ENCODE peak calls at places on chromosome 17, in four cellular contexts. O, T, A and D are unnamed samples.

GRCh38 chr17:36791961-36792475 is 145.3 kb upstream of the LHX1 start:
- DNase-seq in O (no peak), T (no peak), A (no peak), D (no peak)

GRCh38 chr17:40557531-40558299 is 7.6 kb downstream of the CCR7 start:
- DNase-seq in O (no peak), T (no peak), A (no peak), D (no peak)

GRCh38 chr17:9205520-9206159 is 184.3 kb downstream of the NTN1 start:
- DNase-seq in O (no peak), T (no peak), A (no peak), D (no peak)

GRCh38 chr17:6749519-6749918 is 6.3 kb upstream of the XAF1 start:
- DNase-seq in O (no peak), T (no peak), A (no peak), D (no peak)

GRCh38 chr17:28684963-28685362 is 23.0 kb downstream of the SUPT6H start:
- DNase-seq in O (peak), T (peak), A (peak), D (peak)

GRCh38 chr17:61409301-61410099 is 9.9 kb downstream of the TBX2 start:
- DNase-seq in O (peak), T (peak), A (peak), D (no peak)

GRCh38 chr17:32672701-32673100 is 185.9 kb downstream of the CDK5R1 start:
- DNase-seq in O (no peak), T (no peak), A (no peak), D (no peak)

GRCh38 chr17:58052951-58053715 is 30.1 kb upstream of the DYNLL2 start:
- DNase-seq in O (no peak), T (no peak), A (no peak), D (no peak)

GRCh38 chr17:73323622-73324455 is 12.0 kb upstream of the CDC42EP4 start:
- DNase-seq in O (no peak), T (no peak), A (no peak), D (peak)

GRCh38 chr17:32335647-32336046 is 6.3 kb downstream of the C17orf75 start:
- DNase-seq in O (no peak), T (no peak), A (no peak), D (no peak)

GRCh38 chr17:41101586-41102259 is at the start of gene KRTAP4-16:
- DNase-seq in O (no peak), T (no peak), A (no peak), D (no peak)

GRCh38 chr17:73141411-73141810 is 23.4 kb upstream of the SSTR2 start:
- DNase-seq in O (no peak), T (no peak), A (no peak), D (no peak)

GRCh38 chr17:2024572-2025219 is 438 bp downstream of the RTN4RL1 start:
- DNase-seq in O (no peak), T (no peak), A (no peak), D (no peak)

GRCh38 chr17:15918661-15919259 is 26.2 kb upstream of the ADORA2B start:
- DNase-seq in O (peak), T (peak), A (no peak), D (no peak)

GRCh38 chr17:32590974-32591373 is 104.2 kb downstream of the CDK5R1 start:
- DNase-seq in O (no peak), T (no peak), A (no peak), D (no peak)

GRCh38 chr17:44947461-44948314 is at the start of gene KIF18B:
- DNase-seq in O (peak), T (peak), A (peak), D (peak)
- TF ChIP-seq POLR2A in O (peak), T (peak), A (peak), D (no peak)

DNA sequence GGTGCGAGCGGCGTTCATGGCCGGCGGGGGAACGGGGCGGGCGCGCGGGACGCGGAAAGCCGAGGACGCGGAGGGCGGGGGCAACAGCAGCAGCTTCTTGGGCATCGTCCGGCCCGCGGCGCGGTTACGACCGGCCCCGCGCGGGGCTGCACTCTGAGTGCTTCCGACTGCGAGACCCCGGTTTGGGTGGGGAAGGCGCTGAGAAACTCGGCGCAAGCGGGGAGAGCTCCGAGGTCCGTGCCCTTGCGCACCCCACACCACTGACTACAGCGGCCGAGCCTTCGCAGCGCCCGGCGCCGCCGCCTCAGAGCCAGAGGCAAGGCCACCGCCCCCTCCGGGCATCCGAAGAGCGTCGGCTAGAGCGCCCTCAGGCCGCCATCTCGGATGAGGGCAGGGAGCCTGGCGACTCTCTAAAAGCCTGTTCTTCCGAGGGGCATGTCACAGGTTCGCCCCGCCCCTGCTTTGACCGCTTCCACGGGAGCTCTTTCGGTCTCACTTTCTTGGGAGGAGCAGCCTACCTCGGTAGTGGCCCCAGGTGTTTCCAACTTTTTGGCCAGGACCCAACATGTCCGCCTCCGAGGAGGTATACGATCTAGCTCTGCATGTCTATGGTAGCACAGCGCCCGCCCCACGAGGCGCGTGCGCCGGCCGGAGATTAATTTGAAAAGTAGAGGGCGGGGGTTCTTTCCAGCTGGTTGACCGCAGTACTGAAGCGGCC is at the start of gene PRPSAP1:
- DNase-seq in O (peak), T (peak), A (peak), D (peak)
- TF ChIP-seq EP300 in O (no peak), T (no peak), A (no peak), D (peak)

DNA sequence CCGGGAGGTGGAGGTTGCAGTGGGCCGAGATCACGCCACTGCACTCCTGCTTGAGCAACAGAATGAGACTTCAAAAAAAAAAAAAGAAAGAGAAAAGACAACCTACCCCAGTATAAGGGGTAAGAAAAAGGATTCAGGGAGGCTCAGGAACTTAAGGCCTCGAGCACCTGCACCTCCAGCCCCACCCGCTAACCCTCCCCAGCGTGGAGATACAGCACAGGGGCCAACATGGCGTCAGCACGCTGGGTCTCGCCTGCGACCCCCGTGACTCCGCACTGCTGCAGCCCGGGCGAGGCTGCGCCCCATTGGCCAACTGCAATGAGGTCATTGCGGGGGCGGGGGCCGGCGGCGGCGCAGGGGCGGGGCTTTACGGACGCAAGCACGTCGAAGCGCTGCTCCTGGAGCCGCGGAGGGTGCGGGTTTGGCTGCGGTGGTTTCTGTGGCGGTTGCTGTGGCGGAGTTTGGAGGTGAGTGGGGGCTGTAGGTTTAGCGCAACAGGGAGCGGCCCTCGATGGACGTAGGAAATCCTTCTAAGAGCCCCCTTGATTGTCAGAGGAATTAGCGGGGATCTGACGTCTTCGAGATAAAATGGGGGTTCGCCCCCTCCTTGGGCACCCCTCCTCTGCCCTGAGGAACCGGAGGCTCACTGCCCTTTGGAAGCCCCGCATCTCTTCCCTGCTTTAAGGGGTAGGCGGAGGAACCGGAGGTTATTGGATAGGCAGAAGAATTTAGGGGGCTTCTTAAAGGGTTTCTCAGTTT is at the start of gene ATP6V0A1:
- DNase-seq in O (peak), T (peak), A (peak), D (peak)
- TF ChIP-seq POLR2A in O (peak), T (peak), A (peak), D (peak)

GRCh38 chr17:74972973-74973328 is 392 bp upstream of the HID1 start:
- DNase-seq in O (no peak), T (no peak), A (no peak), D (no peak)

GRCh38 chr17:74971842-74972106 is 785 bp downstream of the HID1 start:
- DNase-seq in O (no peak), T (no peak), A (no peak), D (no peak)

GRCh38 chr17:74971069-74971841 is 1.3 kb downstream of the HID1 start:
- DNase-seq in O (no peak), T (no peak), A (no peak), D (no peak)

GRCh38 chr17:74970395-74970794 is 2.2 kb downstream of the HID1 start:
- DNase-seq in O (no peak), T (no peak), A (no peak), D (no peak)

GRCh38 chr17:74972107-74972972 is at the start of gene HID1:
- DNase-seq in O (no peak), T (peak), A (peak), D (no peak)
- TF ChIP-seq EP300 in O (no peak), T (no peak), A (no peak), D (no peak)

GRCh38 chr17:82267575-82268379 is 5.7 kb downstream of the CSNK1D start:
- DNase-seq in O (peak), T (peak), A (peak), D (peak)
- TF ChIP-seq POLR2A in O (no peak), T (peak), A (no peak), D (no peak)

GRCh38 chr17:45263477-45263860 is 1.6 kb upstream of the SPATA32 start:
- DNase-seq in O (no peak), T (no peak), A (no peak), D (no peak)
- TF ChIP-seq EP300 in O (no peak), T (no peak), A (no peak), D (no peak)